ENCODE peak calls at places on chromosomes 6 and 20, in nine cellular contexts. One of them, this sample, is unnamed.

GRCh38 chr6:56040271-56040670 is 164.9 kb upstream of the BMP5 start:
- DNase-seq in brain microvascular endothelial cell: no peak
- DNase-seq in astrocyte of the spinal cord: peak
- DNase-seq in fibroblast of lung: peak
- DNase-seq in uterus: no peak
- DNase-seq in mammary epithelial cell: peak
- DNase-seq in lower lobe of right lung: no peak
- DNase-seq in HepG2: no peak
- DNase-seq in WTC11: no peak
- DNase-seq in this sample: no peak

GRCh38 chr6:17881085-17881883 is 106.2 kb downstream of the KIF13A start:
- DNase-seq in brain microvascular endothelial cell: no peak
- DNase-seq in lower lobe of right lung: peak
- DNase-seq in WTC11: no peak
- DNase-seq in astrocyte of the spinal cord: no peak
- DNase-seq in HepG2: no peak
- DNase-seq in fibroblast of lung: no peak
- DNase-seq in uterus: no peak
- DNase-seq in mammary epithelial cell: no peak
- DNase-seq in this sample: peak

GRCh38 chr6:168035661-168036616 is 38.5 kb downstream of the KIF25 start:
- DNase-seq in astrocyte of the spinal cord: peak
- DNase-seq in mammary epithelial cell: peak
- DNase-seq in lower lobe of right lung: peak
- DNase-seq in HepG2: no peak
- DNase-seq in uterus: no peak
- DNase-seq in WTC11: no peak
- DNase-seq in brain microvascular endothelial cell: peak
- DNase-seq in fibroblast of lung: peak
- DNase-seq in this sample: no peak

GRCh38 chr6:16731503-16732018 is 29.7 kb downstream of the ATXN1 start:
- DNase-seq in HepG2: no peak
- DNase-seq in brain microvascular endothelial cell: no peak
- DNase-seq in lower lobe of right lung: no peak
- DNase-seq in astrocyte of the spinal cord: no peak
- DNase-seq in fibroblast of lung: no peak
- DNase-seq in uterus: no peak
- DNase-seq in WTC11: no peak
- DNase-seq in mammary epithelial cell: no peak
- DNase-seq in this sample: no peak

GRCh38 chr6:64221776-64222175 is 586.2 kb downstream of the PHF3 start:
- DNase-seq in WTC11: no peak
- DNase-seq in brain microvascular endothelial cell: no peak
- DNase-seq in HepG2: no peak
- DNase-seq in uterus: no peak
- DNase-seq in astrocyte of the spinal cord: no peak
- DNase-seq in mammary epithelial cell: no peak
- DNase-seq in lower lobe of right lung: no peak
- DNase-seq in fibroblast of lung: no peak
- DNase-seq in this sample: no peak

GRCh38 chr6:169906741-169907418 is 155.5 kb downstream of the ERMARD start:
- DNase-seq in uterus: no peak
- DNase-seq in WTC11: no peak
- DNase-seq in HepG2: no peak
- DNase-seq in astrocyte of the spinal cord: no peak
- DNase-seq in mammary epithelial cell: no peak
- DNase-seq in brain microvascular endothelial cell: no peak
- DNase-seq in fibroblast of lung: no peak
- DNase-seq in lower lobe of right lung: no peak
- DNase-seq in this sample: peak

GRCh38 chr6:75296811-75297779 is 12.5 kb upstream of the TMEM30A start:
- DNase-seq in WTC11: no peak
- DNase-seq in uterus: no peak
- DNase-seq in brain microvascular endothelial cell: no peak
- DNase-seq in fibroblast of lung: peak
- DNase-seq in HepG2: peak
- DNase-seq in lower lobe of right lung: no peak
- DNase-seq in astrocyte of the spinal cord: peak
- DNase-seq in mammary epithelial cell: peak
- DNase-seq in this sample: no peak

GRCh38 chr6:39189915-39190544 is 39.2 kb downstream of the KCNK5 start:
- DNase-seq in brain microvascular endothelial cell: peak
- DNase-seq in astrocyte of the spinal cord: no peak
- DNase-seq in HepG2: peak
- DNase-seq in fibroblast of lung: peak
- DNase-seq in mammary epithelial cell: peak
- DNase-seq in uterus: no peak
- DNase-seq in lower lobe of right lung: peak
- DNase-seq in WTC11: peak
- DNase-seq in this sample: peak

GRCh38 chr6:99026135-99026534 is 78.4 kb upstream of the FBXL4 start:
- DNase-seq in lower lobe of right lung: no peak
- DNase-seq in astrocyte of the spinal cord: no peak
- DNase-seq in HepG2: no peak
- DNase-seq in uterus: no peak
- DNase-seq in WTC11: no peak
- DNase-seq in brain microvascular endothelial cell: no peak
- DNase-seq in mammary epithelial cell: peak
- DNase-seq in fibroblast of lung: no peak
- DNase-seq in this sample: no peak

GRCh38 chr6:108268845-108269244 is 8.0 kb upstream of the SNX3 start:
- DNase-seq in lower lobe of right lung: no peak
- DNase-seq in mammary epithelial cell: no peak
- DNase-seq in astrocyte of the spinal cord: no peak
- DNase-seq in brain microvascular endothelial cell: peak
- DNase-seq in uterus: no peak
- DNase-seq in fibroblast of lung: no peak
- DNase-seq in WTC11: no peak
- DNase-seq in HepG2: no peak
- DNase-seq in this sample: no peak

GRCh38 chr6:121450242-121450641 is 14.8 kb downstream of the GJA1 start:
- DNase-seq in mammary epithelial cell: no peak
- DNase-seq in astrocyte of the spinal cord: no peak
- DNase-seq in WTC11: no peak
- DNase-seq in lower lobe of right lung: no peak
- DNase-seq in uterus: no peak
- DNase-seq in HepG2: no peak
- DNase-seq in brain microvascular endothelial cell: no peak
- DNase-seq in fibroblast of lung: no peak
- DNase-seq in this sample: no peak

GRCh38 chr6:40485300-40485699 is 101.9 kb downstream of the LRFN2 start:
- DNase-seq in fibroblast of lung: no peak
- DNase-seq in brain microvascular endothelial cell: no peak
- DNase-seq in mammary epithelial cell: no peak
- DNase-seq in HepG2: no peak
- DNase-seq in lower lobe of right lung: no peak
- DNase-seq in WTC11: no peak
- DNase-seq in astrocyte of the spinal cord: no peak
- DNase-seq in uterus: no peak
- DNase-seq in this sample: no peak

GRCh38 chr20:60252866-60253265 is 294.6 kb downstream of the CDH26 start:
- DNase-seq in mammary epithelial cell: no peak
- DNase-seq in uterus: no peak
- DNase-seq in astrocyte of the spinal cord: no peak
- DNase-seq in fibroblast of lung: no peak
- DNase-seq in brain microvascular endothelial cell: no peak
- DNase-seq in HepG2: no peak
- DNase-seq in WTC11: no peak
- DNase-seq in lower lobe of right lung: no peak
- DNase-seq in this sample: no peak

GRCh38 chr20:22584630-22584921 is 204 bp upstream of the FOXA2 start:
- DNase-seq in WTC11: peak
- DNase-seq in brain microvascular endothelial cell: no peak
- DNase-seq in astrocyte of the spinal cord: no peak
- DNase-seq in HepG2: peak
- DNase-seq in lower lobe of right lung: peak
- DNase-seq in fibroblast of lung: no peak
- DNase-seq in mammary epithelial cell: no peak
- DNase-seq in uterus: no peak
- DNase-seq in this sample: no peak

GRCh38 chr6:7991992-7992815 is 72.0 kb downstream of the BLOC1S5 start:
- DNase-seq in mammary epithelial cell: peak
- DNase-seq in HepG2: peak
- DNase-seq in brain microvascular endothelial cell: peak
- DNase-seq in uterus: peak
- DNase-seq in WTC11: no peak
- DNase-seq in lower lobe of right lung: no peak
- DNase-seq in astrocyte of the spinal cord: peak
- DNase-seq in fibroblast of lung: peak
- DNase-seq in this sample: peak

GRCh38 chr6:140379919-140380318 is 1005.5 kb upstream of the CITED2 start:
- DNase-seq in fibroblast of lung: peak
- DNase-seq in mammary epithelial cell: no peak
- DNase-seq in brain microvascular endothelial cell: no peak
- DNase-seq in WTC11: no peak
- DNase-seq in astrocyte of the spinal cord: peak
- DNase-seq in HepG2: peak
- DNase-seq in uterus: no peak
- DNase-seq in lower lobe of right lung: no peak
- DNase-seq in this sample: no peak

DNA sequence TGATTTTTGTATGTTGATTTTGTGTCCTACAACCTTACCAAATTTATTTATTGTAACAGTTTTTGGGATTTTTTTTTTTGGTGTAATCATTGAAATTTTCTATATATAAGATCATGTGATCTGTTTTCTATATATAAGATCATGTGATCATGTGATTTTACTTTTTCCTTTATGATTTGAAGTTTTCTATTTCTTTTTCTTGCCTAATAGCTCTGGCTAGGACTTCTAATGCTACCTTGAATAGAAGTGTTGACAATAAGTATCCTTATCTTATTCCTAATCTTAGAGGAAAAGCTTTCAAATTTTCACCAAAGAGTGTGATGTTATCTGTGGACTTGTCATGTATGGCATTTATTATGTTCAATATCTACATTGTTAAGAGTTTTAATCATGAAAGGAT is 69.7 kb downstream of the TNFAIP3 start:
- DNase-seq in WTC11: no peak
- DNase-seq in HepG2: no peak
- DNase-seq in lower lobe of right lung: no peak
- DNase-seq in mammary epithelial cell: no peak
- DNase-seq in uterus: no peak
- DNase-seq in brain microvascular endothelial cell: no peak
- DNase-seq in astrocyte of the spinal cord: no peak
- DNase-seq in fibroblast of lung: no peak
- DNase-seq in this sample: no peak
- TF ChIP-seq CTCF in WTC11: no peak
- TF ChIP-seq CTCF in HepG2: no peak
- TF ChIP-seq CTCF in lower lobe of right lung: no peak
- TF ChIP-seq CTCF in mammary epithelial cell: no peak
- TF ChIP-seq CTCF in uterus: no peak
- TF ChIP-seq CTCF in brain microvascular endothelial cell: no peak
- TF ChIP-seq CTCF in astrocyte of the spinal cord: no peak
- TF ChIP-seq CTCF in fibroblast of lung: no peak
- TF ChIP-seq CTCF in this sample: no peak

GRCh38 chr6:45923831-45924391 is 91.7 kb downstream of the CLIC5 start:
- DNase-seq in brain microvascular endothelial cell: peak
- DNase-seq in fibroblast of lung: peak
- DNase-seq in uterus: no peak
- DNase-seq in astrocyte of the spinal cord: peak
- DNase-seq in mammary epithelial cell: peak
- DNase-seq in WTC11: no peak
- DNase-seq in HepG2: no peak
- DNase-seq in lower lobe of right lung: no peak
- DNase-seq in this sample: no peak
- TF ChIP-seq CTCF in brain microvascular endothelial cell: no peak
- TF ChIP-seq CTCF in fibroblast of lung: no peak
- TF ChIP-seq CTCF in uterus: no peak
- TF ChIP-seq CTCF in astrocyte of the spinal cord: no peak
- TF ChIP-seq CTCF in mammary epithelial cell: no peak
- TF ChIP-seq CTCF in WTC11: no peak
- TF ChIP-seq CTCF in HepG2: no peak
- TF ChIP-seq CTCF in lower lobe of right lung: no peak
- TF ChIP-seq CTCF in this sample: no peak

GRCh38 chr6:97586344-97586743 is 303.3 kb upstream of the MMS22L start:
- DNase-seq in astrocyte of the spinal cord: peak
- DNase-seq in mammary epithelial cell: peak
- DNase-seq in uterus: no peak
- DNase-seq in HepG2: peak
- DNase-seq in lower lobe of right lung: no peak
- DNase-seq in WTC11: no peak
- DNase-seq in fibroblast of lung: peak
- DNase-seq in brain microvascular endothelial cell: peak
- DNase-seq in this sample: no peak
- TF ChIP-seq CTCF in astrocyte of the spinal cord: peak
- TF ChIP-seq CTCF in mammary epithelial cell: no peak
- TF ChIP-seq CTCF in uterus: no peak
- TF ChIP-seq CTCF in HepG2: peak
- TF ChIP-seq CTCF in lower lobe of right lung: no peak
- TF ChIP-seq CTCF in WTC11: no peak
- TF ChIP-seq CTCF in fibroblast of lung: peak
- TF ChIP-seq CTCF in brain microvascular endothelial cell: peak
- TF ChIP-seq CTCF in this sample: peak

GRCh38 chr6:157537518-157537917 is 156.5 kb downstream of the ZDHHC14 start:
- DNase-seq in lower lobe of right lung: no peak
- DNase-seq in brain microvascular endothelial cell: no peak
- DNase-seq in HepG2: no peak
- DNase-seq in uterus: no peak
- DNase-seq in fibroblast of lung: no peak
- DNase-seq in mammary epithelial cell: no peak
- DNase-seq in WTC11: no peak
- DNase-seq in astrocyte of the spinal cord: no peak
- DNase-seq in this sample: no peak
- TF ChIP-seq CTCF in lower lobe of right lung: no peak
- TF ChIP-seq CTCF in brain microvascular endothelial cell: no peak
- TF ChIP-seq CTCF in HepG2: no peak
- TF ChIP-seq CTCF in uterus: no peak
- TF ChIP-seq CTCF in fibroblast of lung: no peak
- TF ChIP-seq CTCF in mammary epithelial cell: no peak
- TF ChIP-seq CTCF in WTC11: no peak
- TF ChIP-seq CTCF in astrocyte of the spinal cord: no peak
- TF ChIP-seq CTCF in this sample: no peak

GRCh38 chr20:52105573-52106422 is 85.8 kb downstream of the ZFP64 start:
- DNase-seq in HepG2: no peak
- DNase-seq in mammary epithelial cell: peak
- DNase-seq in fibroblast of lung: peak
- DNase-seq in lower lobe of right lung: no peak
- DNase-seq in WTC11: peak
- DNase-seq in brain microvascular endothelial cell: peak
- DNase-seq in uterus: no peak
- DNase-seq in astrocyte of the spinal cord: peak
- DNase-seq in this sample: no peak
- TF ChIP-seq CTCF in HepG2: no peak
- TF ChIP-seq CTCF in mammary epithelial cell: peak
- TF ChIP-seq CTCF in fibroblast of lung: no peak
- TF ChIP-seq CTCF in lower lobe of right lung: no peak
- TF ChIP-seq CTCF in WTC11: no peak
- TF ChIP-seq CTCF in brain microvascular endothelial cell: peak
- TF ChIP-seq CTCF in uterus: no peak
- TF ChIP-seq CTCF in astrocyte of the spinal cord: peak
- TF ChIP-seq CTCF in this sample: no peak

This sample was measured in left ventricle myocardium inferior.